ENCODE peak calls at places on chromosomes 4 and X, in eight cellular contexts. D, A, H, F, B, U, Z and S are unnamed samples.

GRCh38 chrX:119417842-119418241 is 18.7 kb downstream of the SLC25A43 start:
- DNase-seq in F (no peak), Z (no peak), D (no peak), U (no peak), H (no peak), A (no peak), B (no peak), S (no peak)

GRCh38 chr4:174522183-174523002 is at the start of gene HPGD:
- DNase-seq in D (peak), B (peak), U (peak), F (peak), A (no peak), H (no peak), Z (peak), S (peak)

GRCh38 chr4:77695769-77696168 is 90.1 kb downstream of the CXCL13 start:
- DNase-seq in F (peak), B (no peak), A (peak), U (no peak), H (peak), Z (no peak), D (no peak), S (no peak)

GRCh38 chr4:109673303-109673702 is 29.9 kb downstream of the CASP6 start:
- DNase-seq in H (no peak), D (no peak), Z (no peak), U (no peak), B (no peak), F (no peak), A (no peak), S (no peak)

GRCh38 chr4:84493092-84493850 is 5.8 kb downstream of the NKX6-1 start:
- DNase-seq in B (no peak), F (no peak), Z (no peak), A (no peak), D (no peak), U (peak), H (no peak), S (no peak)

GRCh38 chr4:6179362-6179761 is 21.0 kb downstream of the JAKMIP1 start:
- DNase-seq in Z (no peak), D (peak), B (no peak), H (no peak), A (no peak), U (no peak), F (no peak), S (no peak)

GRCh38 chr4:166091914-166092510 is 219.0 kb downstream of the TLL1 start:
- DNase-seq in D (no peak), F (peak), U (no peak), A (no peak), B (no peak), H (peak), Z (no peak), S (no peak)

GRCh38 chrX:102651242-102651967 is at the start of gene GPRASP1:
- DNase-seq in H (no peak), Z (peak), B (no peak), U (peak), F (peak), D (peak), A (no peak), S (peak)

GRCh38 chrX:79452879-79453278 is 85.7 kb upstream of the ITM2A start:
- DNase-seq in A (no peak), Z (no peak), F (no peak), B (no peak), D (no peak), H (no peak), U (no peak), S (no peak)

GRCh38 chrX:1507511-1508463 is 29.2 kb downstream of the P2RY8 start:
- DNase-seq in B (peak), F (no peak), Z (no peak), D (peak), H (no peak), U (no peak), A (no peak), S (peak)

GRCh38 chr4:47213971-47214370 is 182.6 kb downstream of the GABRB1 start:
- DNase-seq in U (no peak), F (peak), A (peak), B (no peak), Z (no peak), H (no peak), D (no peak), S (no peak)

GRCh38 chr4:20378181-20378580 is 126.5 kb downstream of the SLIT2 start:
- DNase-seq in H (no peak), Z (no peak), D (no peak), B (no peak), F (no peak), U (no peak), A (no peak), S (no peak)

GRCh38 chrX:15468036-15468435 is 25.1 kb downstream of the PIR start:
- DNase-seq in H (peak), Z (no peak), B (peak), A (no peak), U (no peak), F (peak), D (no peak), S (no peak)

GRCh38 chr4:102500371-102501175 is 586 bp upstream of the NFKB1 start:
- DNase-seq in B (no peak), F (peak), A (peak), Z (no peak), H (peak), D (peak), U (no peak), S (peak)

GRCh38 chr4:88803600-88804096 is 106.0 kb upstream of the NAP1L5 start:
- DNase-seq in D (no peak), A (peak), F (peak), U (no peak), Z (no peak), H (peak), B (no peak), S (no peak)

GRCh38 chr4:147916351-147916750 is 184.5 kb downstream of the ARHGAP10 start:
- DNase-seq in Z (no peak), U (no peak), B (no peak), H (peak), A (no peak), F (peak), D (no peak), S (no peak)